ENCODE peak calls at places on chromosomes 2 and 18, in eight cellular contexts. L is AG08396, G is iPS-NIHi11, V is T-helper 1 cell, A is neural crest cell, C is EL, M is NCI-H345, I is hepatocyte. J is an unnamed sample.

GRCh38 chr18:31740180-31740579 is 20.5 kb downstream of the SLC25A52 start:
- DNase-seq in L (no peak), G (peak), V (no peak), A (no peak), C (no peak), M (no peak), I (no peak), J (no peak)

GRCh38 chr2:16394072-16394985 is 271.3 kb downstream of the CYRIA start:
- DNase-seq in L (no peak), G (peak), V (no peak), A (peak), C (no peak), M (peak), I (peak), J (no peak)

GRCh38 chr2:73892631-73893329 is at the start of gene ACTG2:
- DNase-seq in L (no peak), G (no peak), V (no peak), A (no peak), C (peak), M (no peak), I (no peak), J (no peak)

GRCh38 chr18:5173646-5174045 is 23.4 kb downstream of the AKAIN1 start:
- DNase-seq in L (no peak), G (no peak), V (no peak), A (no peak), C (no peak), M (no peak), I (no peak), J (no peak)

GRCh38 chr2:127100261-127101047 is 6.5 kb downstream of the BIN1 start:
- DNase-seq in L (peak), G (no peak), V (no peak), A (no peak), C (peak), M (no peak), I (peak), J (no peak)

GRCh38 chr18:50829644-50830043 is 9.8 kb upstream of the MRO start:
- DNase-seq in L (no peak), G (no peak), V (no peak), A (no peak), C (no peak), M (no peak), I (no peak), J (no peak)

GRCh38 chr2:136131961-136132839 is 14.3 kb upstream of the CXCR4 start:
- DNase-seq in L (no peak), G (no peak), V (peak), A (no peak), C (no peak), M (peak), I (no peak), J (peak)

GRCh38 chr18:63132819-63133200 is 186.8 kb downstream of the BCL2 start:
- DNase-seq in L (no peak), G (no peak), V (no peak), A (no peak), C (no peak), M (no peak), I (peak), J (no peak)

GRCh38 chr18:35695384-35695783 is 113.8 kb downstream of the GALNT1 start:
- DNase-seq in L (no peak), G (no peak), V (no peak), A (no peak), C (no peak), M (no peak), I (no peak), J (no peak)

GRCh38 chr2:9565436-9566153 is 10.0 kb upstream of the ADAM17 start:
- DNase-seq in L (peak), G (peak), V (no peak), A (no peak), C (peak), M (no peak), I (peak), J (no peak)

GRCh38 chr2:25473758-25474335 is 132.1 kb upstream of the DNMT3A start:
- DNase-seq in L (no peak), G (peak), V (no peak), A (no peak), C (no peak), M (peak), I (no peak), J (no peak)

GRCh38 chr2:135055182-135055786 is 3.2 kb downstream of the RAB3GAP1 start:
- DNase-seq in L (peak), G (no peak), V (no peak), A (no peak), C (peak), M (no peak), I (no peak), J (no peak)

GRCh38 chr18:50231621-50232020 is 34.7 kb downstream of the CFAP53 start:
- DNase-seq in L (no peak), G (no peak), V (no peak), A (no peak), C (no peak), M (no peak), I (peak), J (no peak)

GRCh38 chr2:136305517-136306192 is 187.7 kb upstream of the CXCR4 start:
- DNase-seq in L (no peak), G (no peak), V (no peak), A (no peak), C (no peak), M (peak), I (no peak), J (peak)

GRCh38 chr18:9711361-9712129 is 3.4 kb downstream of the RAB31 start:
- DNase-seq in L (no peak), G (no peak), V (no peak), A (no peak), C (no peak), M (no peak), I (no peak), J (peak)

GRCh38 chr2:42095923-42096408 is 48.1 kb downstream of the PKDCC start:
- DNase-seq in L (no peak), G (peak), V (peak), A (peak), C (peak), M (peak), I (peak), J (peak)

GRCh38 chr2:241584446-241584845 is 25.9 kb downstream of the BOK start:
- DNase-seq in L (no peak), G (peak), V (no peak), A (no peak), C (peak), M (no peak), I (no peak), J (no peak)

GRCh38 chr2:179106342-179107178 is 56.6 kb upstream of the CCDC141 start:
- DNase-seq in L (peak), G (peak), V (no peak), A (no peak), C (peak), M (peak), I (peak), J (peak)

GRCh38 chr2:149857344-149857743 is 269.8 kb upstream of the MMADHC start:
- DNase-seq in L (no peak), G (no peak), V (no peak), A (no peak), C (peak), M (no peak), I (no peak), J (no peak)

GRCh38 chr2:231545105-231545902 is 15.1 kb upstream of the NMUR1 start:
- DNase-seq in L (no peak), G (no peak), V (no peak), A (no peak), C (peak), M (no peak), I (no peak), J (peak)

GRCh38 chr2:43207553-43208300 is 18.7 kb downstream of the ZFP36L2 start:
- DNase-seq in L (no peak), G (peak), V (no peak), A (no peak), C (no peak), M (no peak), I (no peak), J (no peak)

GRCh38 chr18:46619559-46619958 is 37.5 kb downstream of the LOXHD1 start:
- DNase-seq in L (no peak), G (no peak), V (no peak), A (no peak), C (no peak), M (no peak), I (no peak), J (no peak)

GRCh38 chr18:67417864-67418523 is 98.5 kb downstream of the DSEL start:
- DNase-seq in L (peak), G (no peak), V (peak), A (no peak), C (peak), M (no peak), I (peak), J (peak)

GRCh38 chr2:18413794-18414396 is 146.6 kb downstream of the RDH14 start:
- DNase-seq in L (peak), G (peak), V (no peak), A (no peak), C (peak), M (no peak), I (peak), J (no peak)

GRCh38 chr2:59774821-59775463 is 778.5 kb downstream of the BCL11A start:
- DNase-seq in L (no peak), G (no peak), V (no peak), A (no peak), C (no peak), M (no peak), I (no peak), J (no peak)

GRCh38 chr2:237207641-237208040 is 122.0 kb downstream of the COPS8 start:
- DNase-seq in L (no peak), G (no peak), V (no peak), A (no peak), C (peak), M (no peak), I (no peak), J (no peak)

GRCh38 chr18:68172842-68173549 is 541.9 kb downstream of the TMX3 start:
- DNase-seq in L (no peak), G (peak), V (no peak), A (peak), C (no peak), M (no peak), I (peak), J (no peak)

GRCh38 chr2:174263989-174264388 is 15.7 kb upstream of the OLA1 start:
- DNase-seq in L (no peak), G (no peak), V (no peak), A (no peak), C (peak), M (no peak), I (peak), J (no peak)

J was measured in T-helper 2 cell.